ENCODE peak calls at places on chromosomes 16 and 17, in eight cellular contexts. J, A, I, Y, L, V, E and N are unnamed samples.

GRCh38 chr16:79182618-79183017 is 417.9 kb downstream of the MAF start:
- DNase-seq in J (no peak), A (peak), I (no peak), Y (peak), L (no peak), V (no peak), E (no peak), N (no peak)

GRCh38 chr16:8751481-8752311 is 45.7 kb downstream of the TMEM186 start:
- DNase-seq in J (peak), A (peak), I (no peak), Y (peak), L (no peak), V (no peak), E (no peak), N (peak)

GRCh38 chr16:17483266-17483864 is 12.6 kb upstream of the XYLT1 start:
- DNase-seq in J (no peak), A (no peak), I (no peak), Y (no peak), L (no peak), V (no peak), E (no peak), N (no peak)

GRCh38 chr17:28492352-28493310 is 13.5 kb upstream of the FOXN1 start:
- DNase-seq in J (no peak), A (peak), I (no peak), Y (peak), L (no peak), V (no peak), E (no peak), N (peak)

GRCh38 chr16:84137769-84138357 is 7.1 kb downstream of the HSDL1 start:
- DNase-seq in J (no peak), A (no peak), I (no peak), Y (no peak), L (no peak), V (no peak), E (no peak), N (no peak)

GRCh38 chr16:46972429-46972970 is 974 bp downstream of the DNAJA2 start:
- DNase-seq in J (no peak), A (peak), I (no peak), Y (peak), L (no peak), V (no peak), E (no peak), N (peak)

GRCh38 chr17:22138861-22139469 is 446.6 kb downstream of the KCNJ18 start:
- DNase-seq in J (no peak), A (no peak), I (no peak), Y (no peak), L (no peak), V (no peak), E (no peak), N (no peak)

GRCh38 chr17:45425125-45425983 is 7.3 kb downstream of the ARHGAP27 start:
- DNase-seq in J (peak), A (peak), I (no peak), Y (peak), L (no peak), V (peak), E (no peak), N (peak)

GRCh38 chr17:42683407-42684031 is 1.2 kb downstream of the CNTNAP1 start:
- DNase-seq in J (no peak), A (no peak), I (no peak), Y (peak), L (no peak), V (no peak), E (no peak), N (no peak)

GRCh38 chr17:46894476-46895151 is 28.3 kb upstream of the GOSR2 start:
- DNase-seq in J (no peak), A (no peak), I (no peak), Y (no peak), L (no peak), V (no peak), E (no peak), N (no peak)

GRCh38 chr17:37614391-37614790 is 5.2 kb upstream of the SYNRG start:
- DNase-seq in J (peak), A (peak), I (no peak), Y (peak), L (no peak), V (no peak), E (no peak), N (no peak)

GRCh38 chr17:35630530-35631148 is 43.5 kb downstream of the AP2B1 start:
- DNase-seq in J (peak), A (peak), I (no peak), Y (peak), L (no peak), V (no peak), E (no peak), N (peak)

GRCh38 chr17:313911-314613 is 38.5 kb downstream of the RPH3AL start:
- DNase-seq in J (no peak), A (no peak), I (no peak), Y (no peak), L (no peak), V (no peak), E (no peak), N (no peak)

GRCh38 chr17:45312477-45313418 is 4.1 kb downstream of the MAP3K14 start:
- DNase-seq in J (no peak), A (no peak), I (no peak), Y (no peak), L (no peak), V (no peak), E (no peak), N (no peak)

GRCh38 chr16:12293017-12293618 is 316.6 kb downstream of the SNX29 start:
- DNase-seq in J (no peak), A (no peak), I (no peak), Y (peak), L (no peak), V (no peak), E (no peak), N (no peak)

GRCh38 chr17:29138184-29138955 is 41.8 kb downstream of the MYO18A start:
- DNase-seq in J (no peak), A (no peak), I (peak), Y (no peak), L (peak), V (no peak), E (peak), N (no peak)

GRCh38 chr16:74169687-74170522 is 126.7 kb upstream of the PSMD7 start:
- DNase-seq in J (no peak), A (no peak), I (no peak), Y (peak), L (no peak), V (no peak), E (no peak), N (no peak)